ENCODE peak calls at places on chromosomes 16 and 17, in four cellular contexts. M, T, Y and I are unnamed samples. For H3K4me1, the result is how much of the 10 kb centered on the place peaks cover.

GRCh38 chr16:82651921-82652601 is 25.3 kb downstream of the CDH13 start:
- DNase-seq in T (no peak), Y (no peak), M (no peak), I (no peak)

GRCh38 chr17:82820278-82821251 is 19.3 kb downstream of the ZNF750 start:
- DNase-seq in Y (peak), M (no peak), T (no peak), I (no peak)

GRCh38 chr17:35095741-35096140 is 23.9 kb downstream of the RAD51D start:
- DNase-seq in T (no peak), Y (no peak), M (no peak), I (no peak)

GRCh38 chr17:42775534-42776098 is 2.4 kb downstream of the VPS25 start:
- DNase-seq in Y (no peak), M (no peak), T (no peak), I (peak)

GRCh38 chr17:36931697-36932382 is 5.4 kb upstream of the LHX1 start:
- DNase-seq in M (no peak), Y (no peak), T (no peak), I (peak)

GRCh38 chr16:67658849-67659674 is 998 bp downstream of the ACD start:
- DNase-seq in Y (no peak), T (no peak), M (no peak), I (peak)

GRCh38 chr17:54891176-54891821 is 9.4 kb upstream of the TOM1L1 start:
- DNase-seq in T (no peak), Y (no peak), M (no peak), I (peak)

GRCh38 chr16:871562-872330 is 71.2 kb upstream of the GNG13 start:
- DNase-seq in M (peak), Y (peak), T (peak), I (peak)

GRCh38 chr17:55442953-55443683 is 21.5 kb upstream of the MMD start:
- DNase-seq in T (no peak), Y (no peak), M (no peak), I (no peak)

GRCh38 chr16:12874135-12874534 is 27.3 kb upstream of the SHISA9 start:
- DNase-seq in M (no peak), Y (no peak), T (no peak), I (peak)

GRCh38 chr16:35386619-35387018 is 1927.2 kb downstream of the TP53TG3F start:
- DNase-seq in T (no peak), M (no peak), Y (no peak), I (no peak)

GRCh38 chr17:28878981-28879380 is 18.6 kb downstream of the FLOT2 start:
- DNase-seq in Y (no peak), M (no peak), T (no peak), I (peak)

GRCh38 chr16:62225675-62226074 is 189.4 kb upstream of the CDH8 start:
- DNase-seq in Y (peak), T (peak), M (peak), I (no peak)

GRCh38 chr16:88113545-88114045 is 162.4 kb downstream of the BANP start:
- DNase-seq in Y (no peak), T (no peak), M (no peak), I (no peak)

GRCh38 chr17:42992872-42993271 is 5.3 kb upstream of the RPL27 start:
- DNase-seq in T (no peak), M (no peak), Y (no peak), I (no peak)

GRCh38 chr17:13118311-13118710 is 100.5 kb upstream of the ELAC2 start:
- DNase-seq in Y (no peak), T (no peak), M (no peak), I (no peak)

GRCh38 chr16:2233872-2234812 is 2.1 kb upstream of the DNASE1L2 start:
- DNase-seq in M (no peak), Y (no peak), T (no peak), I (no peak)
- H3K4me1 ChIP-seq in M (under half), Y (under half), T (under half), I (under half)

GRCh38 chr16:56608043-56608875 is at the start of gene MT2A:
- DNase-seq in M (peak), Y (peak), T (peak), I (peak)
- H3K4me1 ChIP-seq in M (half or more), Y (half or more), T (under half), I (half or more)

GRCh38 chr17:39096435-39097158 is 54.8 kb downstream of the PLXDC1 start:
- DNase-seq in Y (no peak), M (peak), T (no peak), I (peak)

GRCh38 chr17:39094607-39095308 is 56.7 kb downstream of the PLXDC1 start:
- DNase-seq in M (no peak), Y (no peak), T (no peak), I (peak)

GRCh38 chr17:39097159-39097519 is 54.3 kb downstream of the PLXDC1 start:
- DNase-seq in T (no peak), M (no peak), Y (no peak), I (peak)

GRCh38 chr17:39097537-39097936 is 53.9 kb downstream of the PLXDC1 start:
- DNase-seq in T (no peak), M (no peak), Y (no peak), I (no peak)

GRCh38 chr17:39095309-39095686 is 56.1 kb downstream of the PLXDC1 start:
- DNase-seq in M (no peak), Y (no peak), T (no peak), I (no peak)
- H3K4me1 ChIP-seq in M (half or more), Y (under half), T (under half), I (under half)

GRCh38 chr17:45155029-45155428 is 6.6 kb upstream of the HEXIM2 start:
- DNase-seq in Y (no peak), T (no peak), M (no peak), I (no peak)

GRCh38 chr17:45150911-45151809 is 2.9 kb downstream of the HEXIM1 start:
- DNase-seq in T (no peak), Y (no peak), M (no peak), I (no peak)

GRCh38 chr17:45155483-45155882 is 6.2 kb upstream of the HEXIM2 start:
- DNase-seq in T (no peak), Y (no peak), M (no peak), I (no peak)

GRCh38 chr17:45160505-45161287 is 979 bp upstream of the HEXIM2 start:
- DNase-seq in Y (peak), T (peak), M (peak), I (peak)

GRCh38 chr17:45156242-45156641 is 5.4 kb upstream of the HEXIM2 start:
- DNase-seq in T (no peak), M (no peak), Y (no peak), I (no peak)
- H3K4me1 ChIP-seq in T (under half), M (half or more), Y (under half), I (under half)

GRCh38 chr17:78795241-78795640 is 13.2 kb upstream of the CYTH1 start:
- DNase-seq in T (no peak), Y (no peak), M (no peak), I (no peak)
- H3K4me1 ChIP-seq in T (under half), Y (under half), M (half or more), I (under half)

GRCh38 chr17:48553190-48553547 is 8.3 kb upstream of the HOXB2 start:
- DNase-seq in Y (no peak), T (no peak), M (no peak), I (no peak)
- H3K4me1 ChIP-seq in Y (under half), T (under half), M (under half), I (under half)

DNA sequence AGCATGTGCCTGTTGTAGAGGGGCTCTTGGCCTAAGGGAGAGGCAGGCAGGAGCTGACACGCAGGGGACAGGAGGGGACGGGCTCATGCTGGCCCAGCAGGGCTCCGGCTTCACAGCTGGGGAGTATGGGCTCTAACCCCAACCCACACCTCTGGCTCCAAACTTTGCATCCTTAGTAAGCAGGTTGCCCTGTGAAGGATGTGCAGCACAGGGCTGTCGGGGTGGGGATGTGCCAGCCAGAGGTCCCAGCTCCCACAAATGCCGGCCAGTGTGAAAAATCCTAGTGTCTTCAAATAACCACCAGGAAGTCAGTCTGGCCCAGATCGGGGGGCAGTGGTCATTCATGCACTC is 14.0 kb upstream of the FAM83G start:
- DNase-seq in T (no peak), Y (peak), M (no peak), I (no peak)
- H3K4me1 ChIP-seq in T (under half), Y (under half), M (under half), I (under half)

DNA sequence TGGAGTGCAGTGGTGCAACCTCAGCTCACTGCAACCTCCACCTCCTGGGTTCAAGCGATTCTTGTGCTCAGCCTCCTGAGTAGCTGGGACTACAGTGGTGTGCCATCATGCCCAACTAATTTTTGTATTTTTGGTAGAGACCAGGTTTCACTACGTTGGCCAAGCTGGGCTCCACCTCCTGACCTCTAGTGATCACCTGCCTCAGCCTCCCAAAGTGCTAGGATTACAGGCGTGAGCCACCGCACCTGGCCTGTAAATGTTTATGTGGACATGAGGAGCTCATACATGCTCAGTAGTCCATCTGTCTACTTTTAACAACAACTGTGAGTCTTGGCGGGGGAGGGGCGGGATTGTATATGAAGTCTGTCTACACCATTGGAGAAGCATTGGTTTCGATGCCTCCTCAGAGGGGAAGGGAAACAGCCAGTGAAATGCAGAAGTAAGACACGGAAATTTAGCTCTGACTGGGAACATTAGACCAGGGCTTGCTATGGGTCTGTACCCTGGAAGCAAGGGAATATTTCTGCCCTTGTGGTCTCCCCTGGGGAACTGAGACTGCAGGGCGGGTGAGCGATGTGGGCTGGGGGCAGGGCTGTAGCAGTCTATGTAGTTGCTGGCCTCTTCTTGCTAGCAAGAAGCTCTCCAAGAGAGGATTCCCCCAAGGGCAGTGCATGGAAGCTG is 9.3 kb downstream of the NUBP1 start:
- DNase-seq in T (peak), Y (peak), M (peak), I (no peak)
- H3K4me1 ChIP-seq in T (under half), Y (under half), M (under half), I (under half)

GRCh38 chr16:23209606-23210005 is 27.1 kb downstream of the SCNN1G start:
- DNase-seq in Y (no peak), T (no peak), M (no peak), I (no peak)
- H3K4me1 ChIP-seq in Y (under half), T (under half), M (under half), I (under half)

GRCh38 chr17:79338142-79338541 is 263.5 kb downstream of the ENGASE start:
- DNase-seq in Y (peak), M (no peak), T (no peak), I (no peak)

GRCh38 chr17:79340771-79341528 is 266.3 kb downstream of the ENGASE start:
- DNase-seq in T (no peak), M (no peak), Y (peak), I (peak)

GRCh38 chr17:79340286-79340685 is 265.7 kb downstream of the ENGASE start:
- DNase-seq in M (no peak), T (no peak), Y (peak), I (no peak)

GRCh38 chr17:79338589-79338988 is 264.0 kb downstream of the ENGASE start:
- DNase-seq in Y (no peak), M (no peak), T (no peak), I (no peak)

GRCh38 chr17:79339311-79339710 is 264.7 kb downstream of the ENGASE start:
- DNase-seq in T (no peak), M (no peak), Y (peak), I (peak)
- H3K4me1 ChIP-seq in T (under half), M (under half), Y (under half), I (under half)